ENCODE peak calls at places on chromosomes 4 and X, in five cellular contexts. E, B, D, R and M are unnamed samples.

GRCh38 chr4:7183161-7183560 is 9.2 kb upstream of the SORCS2 start:
- DNase-seq in B (no peak), E (no peak), R (peak), D (no peak), M (no peak)

GRCh38 chr4:126738926-126739325 is 893.8 kb upstream of the INTU start:
- DNase-seq in E (no peak), R (no peak), D (no peak), B (no peak), M (no peak)

GRCh38 chrX:47898024-47898423 is 61.3 kb downstream of the ZNF81 start:
- DNase-seq in E (no peak), B (no peak), R (no peak), D (no peak), M (no peak)

GRCh38 chr4:109155112-109155511 is 147.3 kb downstream of the COL25A1 start:
- DNase-seq in R (no peak), E (no peak), D (no peak), B (no peak), M (no peak)

GRCh38 chr4:8910822-8911310 is 39.2 kb upstream of the HMX1 start:
- DNase-seq in R (peak), E (no peak), B (no peak), D (peak), M (no peak)

GRCh38 chr4:138894688-138895087 is 120.9 kb upstream of the NOCT start:
- DNase-seq in D (no peak), E (no peak), B (no peak), R (no peak), M (no peak)

GRCh38 chr4:15117270-15117946 is 115.1 kb downstream of the CPEB2 start:
- DNase-seq in E (no peak), R (no peak), B (no peak), D (no peak), M (no peak)

GRCh38 chrX:115047715-115048114 is 30.3 kb upstream of the IL13RA2 start:
- DNase-seq in B (no peak), D (no peak), E (no peak), R (no peak), M (no peak)

GRCh38 chr4:121192500-121192899 is 28.4 kb upstream of the TNIP3 start:
- DNase-seq in B (no peak), R (no peak), D (peak), E (peak), M (no peak)

GRCh38 chr4:55078987-55079386 is 46.4 kb downstream of the KDR start:
- DNase-seq in D (peak), E (no peak), B (no peak), R (peak), M (no peak)

GRCh38 chr4:140344111-140344510 is 29.3 kb upstream of the SCOC start:
- DNase-seq in E (no peak), D (no peak), B (no peak), R (no peak), M (no peak)

GRCh38 chr4:2006956-2007653 is 1.7 kb downstream of the NELFA start:
- DNase-seq in E (no peak), R (no peak), D (no peak), B (no peak), M (no peak)

GRCh38 chr4:94372579-94372978 is 29.9 kb upstream of the HPGDS start:
- DNase-seq in R (no peak), B (no peak), E (no peak), D (no peak), M (no peak)

GRCh38 chr4:107826427-107826980 is 1.8 kb downstream of the SGMS2 start:
- DNase-seq in B (no peak), D (no peak), R (no peak), E (no peak), M (no peak)

GRCh38 chr4:173287486-173287885 is 46.7 kb downstream of the HMGB2 start:
- DNase-seq in D (no peak), E (no peak), R (no peak), B (no peak), M (no peak)

GRCh38 chr4:41287005-41287404 is 30.3 kb downstream of the UCHL1 start:
- DNase-seq in B (no peak), D (no peak), E (no peak), R (no peak), M (no peak)

GRCh38 chrX:20742106-20742505 is 475.4 kb upstream of the RPS6KA3 start:
- DNase-seq in B (no peak), R (no peak), E (no peak), D (no peak), M (no peak)

GRCh38 chr4:72112514-72113156 is 80.8 kb downstream of the NPFFR2 start:
- DNase-seq in E (peak), B (no peak), D (peak), R (no peak), M (no peak)

GRCh38 chr4:186624951-186625350 is 69.6 kb upstream of the MTNR1A start:
- DNase-seq in B (no peak), R (no peak), E (no peak), D (peak), M (no peak)

GRCh38 chrX:118347131-118347530 is 1.2 kb downstream of the WDR44 start:
- DNase-seq in B (no peak), D (peak), R (no peak), E (no peak), M (no peak)

GRCh38 chr4:30912098-30912719 is 192.0 kb downstream of the PCDH7 start:
- DNase-seq in B (no peak), D (peak), E (no peak), R (no peak), M (no peak)

GRCh38 chr4:153137677-153138630 is 66.3 kb upstream of the TRIM2 start:
- DNase-seq in R (no peak), D (peak), E (no peak), B (no peak), M (no peak)

GRCh38 chr4:153517159-153517558 is 51.0 kb downstream of the TMEM131L start:
- DNase-seq in B (no peak), E (no peak), R (no peak), D (no peak), M (no peak)

GRCh38 chrX:107766470-107767140 is 9.0 kb downstream of the TSC22D3 start:
- DNase-seq in E (no peak), B (peak), R (no peak), D (no peak), M (no peak)